ENCODE peak calls at places on chromosomes 13 and 19, in eight cellular contexts. One of them, this sample, is unnamed. For H3K36me3, the result is how much of the 10 kb centered on the place peaks cover.

GRCh38 chr19:3444695-3445234 is 35.6 kb downstream of the SMIM24 start:
- DNase-seq in Karpas-422: no peak
- DNase-seq in Peyer's patch: no peak
- DNase-seq in PC-3: no peak
- DNase-seq in CD4-positive, alpha-beta memory T cell: no peak
- DNase-seq in ascending aorta: no peak
- DNase-seq in uterus: no peak
- DNase-seq in K562: no peak
- DNase-seq in this sample: no peak

GRCh38 chr19:18263324-18264215 is 10.7 kb downstream of the IQCN start:
- DNase-seq in Karpas-422: no peak
- DNase-seq in Peyer's patch: no peak
- DNase-seq in PC-3: no peak
- DNase-seq in CD4-positive, alpha-beta memory T cell: no peak
- DNase-seq in ascending aorta: no peak
- DNase-seq in uterus: peak
- DNase-seq in K562: no peak
- DNase-seq in this sample: no peak

GRCh38 chr13:97278395-97279078 is 56.4 kb downstream of the MBNL2 start:
- DNase-seq in Karpas-422: no peak
- DNase-seq in Peyer's patch: no peak
- DNase-seq in PC-3: no peak
- DNase-seq in CD4-positive, alpha-beta memory T cell: no peak
- DNase-seq in ascending aorta: no peak
- DNase-seq in uterus: no peak
- DNase-seq in K562: no peak
- DNase-seq in this sample: no peak

GRCh38 chr13:93951153-93951552 is 528.3 kb downstream of the DCT start:
- DNase-seq in Karpas-422: no peak
- DNase-seq in Peyer's patch: no peak
- DNase-seq in PC-3: peak
- DNase-seq in CD4-positive, alpha-beta memory T cell: no peak
- DNase-seq in ascending aorta: no peak
- DNase-seq in uterus: no peak
- DNase-seq in K562: no peak
- DNase-seq in this sample: no peak

GRCh38 chr13:67416047-67416925 is 186.2 kb upstream of the PCDH9 start:
- DNase-seq in Karpas-422: peak
- DNase-seq in Peyer's patch: no peak
- DNase-seq in PC-3: peak
- DNase-seq in CD4-positive, alpha-beta memory T cell: no peak
- DNase-seq in ascending aorta: no peak
- DNase-seq in uterus: no peak
- DNase-seq in K562: no peak
- DNase-seq in this sample: peak

GRCh38 chr19:33510728-33511255 is 10.8 kb downstream of the PEPD start:
- DNase-seq in Karpas-422: no peak
- DNase-seq in Peyer's patch: no peak
- DNase-seq in PC-3: no peak
- DNase-seq in CD4-positive, alpha-beta memory T cell: no peak
- DNase-seq in ascending aorta: no peak
- DNase-seq in uterus: no peak
- DNase-seq in K562: no peak
- DNase-seq in this sample: no peak

GRCh38 chr19:46963093-46963734 is 56.4 kb upstream of the NPAS1 start:
- DNase-seq in Karpas-422: no peak
- DNase-seq in Peyer's patch: no peak
- DNase-seq in PC-3: peak
- DNase-seq in CD4-positive, alpha-beta memory T cell: no peak
- DNase-seq in ascending aorta: no peak
- DNase-seq in uterus: no peak
- DNase-seq in K562: no peak
- DNase-seq in this sample: no peak

GRCh38 chr13:45393941-45394570 is 24.1 kb downstream of the SLC25A30 start:
- DNase-seq in Karpas-422: peak
- DNase-seq in Peyer's patch: peak
- DNase-seq in PC-3: peak
- DNase-seq in CD4-positive, alpha-beta memory T cell: peak
- DNase-seq in ascending aorta: no peak
- DNase-seq in uterus: peak
- DNase-seq in K562: peak
- DNase-seq in this sample: peak

GRCh38 chr19:10209305-10209704 is 14.6 kb upstream of the DNMT1 start:
- DNase-seq in Karpas-422: no peak
- DNase-seq in Peyer's patch: no peak
- DNase-seq in PC-3: peak
- DNase-seq in CD4-positive, alpha-beta memory T cell: no peak
- DNase-seq in ascending aorta: no peak
- DNase-seq in uterus: no peak
- DNase-seq in K562: no peak
- DNase-seq in this sample: no peak

GRCh38 chr19:494171-495046 is 1.9 kb upstream of the MADCAM1 start:
- DNase-seq in Karpas-422: no peak
- DNase-seq in Peyer's patch: no peak
- DNase-seq in PC-3: no peak
- DNase-seq in CD4-positive, alpha-beta memory T cell: no peak
- DNase-seq in ascending aorta: no peak
- DNase-seq in uterus: no peak
- DNase-seq in K562: no peak
- DNase-seq in this sample: no peak

GRCh38 chr13:75050419-75051066 is 431.4 kb downstream of the TBC1D4 start:
- DNase-seq in Karpas-422: no peak
- DNase-seq in Peyer's patch: no peak
- DNase-seq in PC-3: no peak
- DNase-seq in CD4-positive, alpha-beta memory T cell: no peak
- DNase-seq in ascending aorta: no peak
- DNase-seq in uterus: no peak
- DNase-seq in K562: no peak
- DNase-seq in this sample: no peak

GRCh38 chr19:10074153-10074552 is 12.0 kb upstream of the SHFL start:
- DNase-seq in Karpas-422: peak
- DNase-seq in Peyer's patch: no peak
- DNase-seq in PC-3: peak
- DNase-seq in CD4-positive, alpha-beta memory T cell: peak
- DNase-seq in ascending aorta: no peak
- DNase-seq in uterus: no peak
- DNase-seq in K562: peak
- DNase-seq in this sample: peak

GRCh38 chr19:19179548-19180441 is 9.7 kb upstream of the MEF2B start:
- DNase-seq in Karpas-422: no peak
- DNase-seq in Peyer's patch: no peak
- DNase-seq in PC-3: no peak
- DNase-seq in CD4-positive, alpha-beta memory T cell: no peak
- DNase-seq in ascending aorta: no peak
- DNase-seq in uterus: no peak
- DNase-seq in K562: peak
- DNase-seq in this sample: no peak

GRCh38 chr13:51970251-51970793 is 40.9 kb downstream of the ATP7B start:
- DNase-seq in Karpas-422: no peak
- DNase-seq in Peyer's patch: peak
- DNase-seq in PC-3: no peak
- DNase-seq in CD4-positive, alpha-beta memory T cell: peak
- DNase-seq in ascending aorta: no peak
- DNase-seq in uterus: no peak
- DNase-seq in K562: no peak
- DNase-seq in this sample: no peak

GRCh38 chr19:42386974-42387707 is 3.0 kb downstream of the CNFN start:
- DNase-seq in Karpas-422: peak
- DNase-seq in Peyer's patch: peak
- DNase-seq in PC-3: peak
- DNase-seq in CD4-positive, alpha-beta memory T cell: peak
- DNase-seq in ascending aorta: no peak
- DNase-seq in uterus: peak
- DNase-seq in K562: peak
- DNase-seq in this sample: peak

GRCh38 chr19:1862424-1863307 is 713 bp downstream of the KLF16 start:
- DNase-seq in Karpas-422: peak
- DNase-seq in Peyer's patch: peak
- DNase-seq in PC-3: peak
- DNase-seq in CD4-positive, alpha-beta memory T cell: peak
- DNase-seq in ascending aorta: no peak
- DNase-seq in uterus: no peak
- DNase-seq in K562: peak
- DNase-seq in this sample: no peak

GRCh38 chr13:101424381-101425155 is 8.3 kb upstream of the NALCN start:
- DNase-seq in Karpas-422: no peak
- DNase-seq in Peyer's patch: no peak
- DNase-seq in PC-3: peak
- DNase-seq in CD4-positive, alpha-beta memory T cell: no peak
- DNase-seq in ascending aorta: no peak
- DNase-seq in uterus: no peak
- DNase-seq in K562: no peak
- DNase-seq in this sample: no peak

GRCh38 chr13:101425156-101425471 is 8.8 kb upstream of the NALCN start:
- DNase-seq in Karpas-422: no peak
- DNase-seq in Peyer's patch: no peak
- DNase-seq in PC-3: no peak
- DNase-seq in CD4-positive, alpha-beta memory T cell: no peak
- DNase-seq in ascending aorta: no peak
- DNase-seq in uterus: no peak
- DNase-seq in K562: no peak
- DNase-seq in this sample: no peak

GRCh38 chr13:101429733-101430132 is 13.4 kb upstream of the NALCN start:
- DNase-seq in Karpas-422: no peak
- DNase-seq in Peyer's patch: no peak
- DNase-seq in PC-3: no peak
- DNase-seq in CD4-positive, alpha-beta memory T cell: no peak
- DNase-seq in ascending aorta: no peak
- DNase-seq in uterus: no peak
- DNase-seq in K562: no peak
- DNase-seq in this sample: no peak

GRCh38 chr13:101425623-101426022 is 9.3 kb upstream of the NALCN start:
- DNase-seq in Karpas-422: peak
- DNase-seq in Peyer's patch: no peak
- DNase-seq in PC-3: no peak
- DNase-seq in CD4-positive, alpha-beta memory T cell: no peak
- DNase-seq in ascending aorta: no peak
- DNase-seq in uterus: no peak
- DNase-seq in K562: no peak
- DNase-seq in this sample: no peak

GRCh38 chr13:101423872-101424271 is 7.6 kb upstream of the NALCN start:
- DNase-seq in Karpas-422: no peak
- DNase-seq in Peyer's patch: no peak
- DNase-seq in PC-3: no peak
- DNase-seq in CD4-positive, alpha-beta memory T cell: no peak
- DNase-seq in ascending aorta: no peak
- DNase-seq in uterus: no peak
- DNase-seq in K562: no peak
- DNase-seq in this sample: no peak
- H3K36me3 ChIP-seq in Karpas-422: under half
- H3K36me3 ChIP-seq in Peyer's patch: under half
- H3K36me3 ChIP-seq in PC-3: under half
- H3K36me3 ChIP-seq in CD4-positive, alpha-beta memory T cell: under half
- H3K36me3 ChIP-seq in ascending aorta: under half
- H3K36me3 ChIP-seq in uterus: under half
- H3K36me3 ChIP-seq in K562: under half
- H3K36me3 ChIP-seq in this sample: under half

DNA sequence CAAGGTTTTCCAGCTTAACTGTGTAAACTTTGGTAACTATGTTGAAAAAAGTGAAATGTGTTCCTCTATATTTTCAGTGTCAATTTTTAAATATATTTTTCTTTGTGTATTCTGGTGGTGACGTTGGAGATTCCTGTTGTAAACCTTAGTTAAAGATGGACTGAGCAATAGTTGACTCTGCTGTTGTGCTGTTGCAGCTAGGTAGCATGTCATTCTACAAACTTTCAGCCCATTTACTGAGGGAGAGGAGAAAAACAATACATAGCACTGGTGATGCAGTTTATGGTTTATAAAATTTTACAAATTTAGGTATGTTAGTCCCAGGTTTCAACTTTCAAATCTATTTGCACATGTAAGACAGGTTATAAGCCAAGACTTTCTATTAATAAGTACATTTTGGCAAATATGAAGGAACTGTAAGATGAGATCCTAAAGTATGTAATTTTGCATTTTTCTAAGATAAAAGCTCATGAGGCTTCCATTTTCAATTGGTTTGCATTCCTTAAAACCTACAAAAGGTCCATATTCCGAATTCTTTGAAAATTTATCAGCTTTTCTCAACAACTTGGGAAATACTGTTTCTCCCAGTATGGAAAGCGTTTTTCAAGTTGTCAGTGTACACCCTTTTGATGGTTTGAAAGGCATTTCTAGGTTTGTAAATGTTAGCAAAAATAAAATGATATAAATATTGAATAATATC is 1.5 kb downstream of the NDFIP2 start:
- DNase-seq in Karpas-422: no peak
- DNase-seq in Peyer's patch: no peak
- DNase-seq in PC-3: peak
- DNase-seq in CD4-positive, alpha-beta memory T cell: no peak
- DNase-seq in ascending aorta: no peak
- DNase-seq in uterus: no peak
- DNase-seq in K562: no peak
- DNase-seq in this sample: no peak
- H3K4me3 ChIP-seq in Karpas-422: peak
- H3K4me3 ChIP-seq in Peyer's patch: peak
- H3K4me3 ChIP-seq in PC-3: peak
- H3K4me3 ChIP-seq in CD4-positive, alpha-beta memory T cell: peak
- H3K4me3 ChIP-seq in ascending aorta: no peak
- H3K4me3 ChIP-seq in uterus: no peak
- H3K4me3 ChIP-seq in K562: peak
- H3K4me3 ChIP-seq in this sample: no peak

DNA sequence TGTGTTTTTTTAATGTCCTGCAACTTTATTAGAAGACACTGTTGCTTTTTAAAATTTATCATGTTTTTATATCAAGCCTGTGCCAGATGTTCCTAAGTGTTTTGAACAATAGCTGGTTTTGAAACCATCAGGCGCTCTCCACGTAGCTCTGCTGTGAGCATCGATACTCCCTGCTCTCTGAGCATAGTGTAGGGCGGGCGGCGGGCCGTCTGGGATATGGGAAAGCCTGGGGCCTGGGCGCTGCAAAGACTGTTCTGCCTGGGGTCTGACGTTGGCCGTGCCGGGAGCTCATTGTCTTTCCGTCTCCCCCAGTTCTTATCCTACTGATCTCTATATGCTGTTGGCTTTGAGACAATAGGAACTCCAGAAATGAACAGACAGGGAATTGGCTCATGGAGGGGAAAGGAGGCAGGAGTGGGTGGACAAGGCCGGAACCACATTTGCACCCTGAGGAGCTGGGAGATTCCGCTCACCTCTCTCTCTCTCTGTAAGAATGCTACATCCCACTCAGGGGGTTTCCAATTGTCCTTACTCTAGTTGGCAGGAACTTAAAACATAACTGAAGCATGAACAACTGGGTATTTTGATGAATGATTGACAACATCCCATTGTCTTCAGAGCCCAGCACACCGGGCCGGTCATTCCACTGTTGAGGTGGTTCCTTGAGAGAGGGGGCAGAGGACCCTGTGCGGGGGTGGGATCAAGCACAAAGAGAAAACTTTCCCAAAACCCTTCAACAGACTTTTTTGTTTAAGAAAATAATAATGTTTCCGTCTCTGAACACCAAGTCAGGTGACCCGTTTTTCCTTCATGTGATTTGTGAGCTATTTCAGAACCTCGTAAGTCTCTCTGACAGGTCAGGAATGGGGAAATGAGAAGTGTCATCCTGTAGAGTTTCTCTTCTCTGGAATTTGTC is 64.7 kb downstream of the COL4A2 start:
- DNase-seq in Karpas-422: no peak
- DNase-seq in Peyer's patch: no peak
- DNase-seq in PC-3: no peak
- DNase-seq in CD4-positive, alpha-beta memory T cell: no peak
- DNase-seq in ascending aorta: no peak
- DNase-seq in uterus: peak
- DNase-seq in K562: no peak
- DNase-seq in this sample: peak
- H3K27ac ChIP-seq in Karpas-422: no peak
- H3K27ac ChIP-seq in Peyer's patch: peak
- H3K27ac ChIP-seq in PC-3: no peak
- H3K27ac ChIP-seq in CD4-positive, alpha-beta memory T cell: no peak
- H3K27ac ChIP-seq in ascending aorta: peak
- H3K27ac ChIP-seq in uterus: peak
- H3K27ac ChIP-seq in K562: no peak
- H3K27ac ChIP-seq in this sample: no peak

GRCh38 chr19:40208602-40209001 is 9.6 kb downstream of the TTC9B start:
- DNase-seq in Karpas-422: no peak
- DNase-seq in Peyer's patch: no peak
- DNase-seq in PC-3: no peak
- DNase-seq in CD4-positive, alpha-beta memory T cell: no peak
- DNase-seq in ascending aorta: no peak
- DNase-seq in uterus: no peak
- DNase-seq in K562: no peak
- DNase-seq in this sample: no peak
- H3K36me3 ChIP-seq in Karpas-422: under half
- H3K36me3 ChIP-seq in Peyer's patch: under half
- H3K36me3 ChIP-seq in PC-3: under half
- H3K36me3 ChIP-seq in CD4-positive, alpha-beta memory T cell: under half
- H3K36me3 ChIP-seq in ascending aorta: under half
- H3K36me3 ChIP-seq in uterus: under half
- H3K36me3 ChIP-seq in K562: under half
- H3K36me3 ChIP-seq in this sample: under half